ENCODE peak calls at places on chromosomes 16 and 17, in four cellular contexts. One of them, this sample, is unnamed.

GRCh38 chr16:76226011-76226410 is 51.2 kb upstream of the CNTNAP4 start:
- DNase-seq in immature natural killer cell: no peak
- DNase-seq in stimulated activated CD8-positive, alpha-beta memory T cell treated with anti-CD3 and anti-CD28 coated beads, Interleukin-7, amount 100 ng/mL, for 1 hour: no peak
- DNase-seq in cardiac muscle cell: no peak
- DNase-seq in this sample: no peak

GRCh38 chr16:8753411-8754054 is 43.9 kb downstream of the TMEM186 start:
- DNase-seq in stimulated activated CD8-positive, alpha-beta memory T cell treated with anti-CD3 and anti-CD28 coated beads, Interleukin-7, amount 100 ng/mL, for 1 hour: no peak
- DNase-seq in immature natural killer cell: no peak
- DNase-seq in cardiac muscle cell: no peak
- DNase-seq in this sample: peak; percentile 3

GRCh38 chr17:10067446-10068143 is 130.8 kb downstream of the GAS7 start:
- DNase-seq in stimulated activated CD8-positive, alpha-beta memory T cell treated with anti-CD3 and anti-CD28 coated beads, Interleukin-7, amount 100 ng/mL, for 1 hour: no peak
- DNase-seq in cardiac muscle cell: no peak
- DNase-seq in immature natural killer cell: no peak
- DNase-seq in this sample: no peak

GRCh38 chr17:48994548-48995331 is 2.4 kb upstream of the IGF2BP1 start:
- DNase-seq in cardiac muscle cell: no peak
- DNase-seq in stimulated activated CD8-positive, alpha-beta memory T cell treated with anti-CD3 and anti-CD28 coated beads, Interleukin-7, amount 100 ng/mL, for 1 hour: no peak
- DNase-seq in immature natural killer cell: no peak
- DNase-seq in this sample: no peak

GRCh38 chr17:56973520-56973919 is 4.4 kb upstream of the SCPEP1 start:
- DNase-seq in stimulated activated CD8-positive, alpha-beta memory T cell treated with anti-CD3 and anti-CD28 coated beads, Interleukin-7, amount 100 ng/mL, for 1 hour: no peak
- DNase-seq in cardiac muscle cell: no peak
- DNase-seq in immature natural killer cell: no peak
- DNase-seq in this sample: peak; percentile 15

GRCh38 chr17:21376585-21376834 is 353 bp downstream of the KCNJ12 start:
- DNase-seq in stimulated activated CD8-positive, alpha-beta memory T cell treated with anti-CD3 and anti-CD28 coated beads, Interleukin-7, amount 100 ng/mL, for 1 hour: no peak
- DNase-seq in immature natural killer cell: no peak
- DNase-seq in cardiac muscle cell: no peak
- DNase-seq in this sample: no peak

GRCh38 chr16:3754304-3754703 is 37.0 kb upstream of the TRAP1 start:
- DNase-seq in immature natural killer cell: no peak
- DNase-seq in stimulated activated CD8-positive, alpha-beta memory T cell treated with anti-CD3 and anti-CD28 coated beads, Interleukin-7, amount 100 ng/mL, for 1 hour: no peak
- DNase-seq in cardiac muscle cell: no peak
- DNase-seq in this sample: peak; percentile 71

GRCh38 chr17:39688475-39688835 is 598 bp upstream of the PGAP3 start:
- DNase-seq in stimulated activated CD8-positive, alpha-beta memory T cell treated with anti-CD3 and anti-CD28 coated beads, Interleukin-7, amount 100 ng/mL, for 1 hour: no peak
- DNase-seq in cardiac muscle cell: no peak
- DNase-seq in immature natural killer cell: no peak
- DNase-seq in this sample: no peak

GRCh38 chr16:12010388-12011251 is 34.1 kb downstream of the SNX29 start:
- DNase-seq in stimulated activated CD8-positive, alpha-beta memory T cell treated with anti-CD3 and anti-CD28 coated beads, Interleukin-7, amount 100 ng/mL, for 1 hour: no peak
- DNase-seq in cardiac muscle cell: no peak
- DNase-seq in immature natural killer cell: no peak
- DNase-seq in this sample: no peak

GRCh38 chr17:47229535-47230443 is 20.6 kb downstream of the MYL4 start:
- DNase-seq in cardiac muscle cell: peak; percentile 90
- DNase-seq in stimulated activated CD8-positive, alpha-beta memory T cell treated with anti-CD3 and anti-CD28 coated beads, Interleukin-7, amount 100 ng/mL, for 1 hour: peak; percentile 24
- DNase-seq in immature natural killer cell: peak; percentile 59
- DNase-seq in this sample: peak; percentile 96

GRCh38 chr16:3091551-3091950 is 7.5 kb downstream of the ZSCAN10 start:
- DNase-seq in cardiac muscle cell: no peak
- DNase-seq in immature natural killer cell: no peak
- DNase-seq in stimulated activated CD8-positive, alpha-beta memory T cell treated with anti-CD3 and anti-CD28 coated beads, Interleukin-7, amount 100 ng/mL, for 1 hour: no peak
- DNase-seq in this sample: no peak

GRCh38 chr16:79104567-79104966 is 496.0 kb downstream of the MAF start:
- DNase-seq in stimulated activated CD8-positive, alpha-beta memory T cell treated with anti-CD3 and anti-CD28 coated beads, Interleukin-7, amount 100 ng/mL, for 1 hour: no peak
- DNase-seq in cardiac muscle cell: peak; percentile 73
- DNase-seq in immature natural killer cell: no peak
- DNase-seq in this sample: no peak

GRCh38 chr16:88690341-88691128 is 4.2 kb upstream of the SNAI3 start:
- DNase-seq in cardiac muscle cell: no peak
- DNase-seq in immature natural killer cell: no peak
- DNase-seq in stimulated activated CD8-positive, alpha-beta memory T cell treated with anti-CD3 and anti-CD28 coated beads, Interleukin-7, amount 100 ng/mL, for 1 hour: no peak
- DNase-seq in this sample: no peak

GRCh38 chr17:16383216-16383615 is 2.3 kb downstream of the UBB start:
- DNase-seq in stimulated activated CD8-positive, alpha-beta memory T cell treated with anti-CD3 and anti-CD28 coated beads, Interleukin-7, amount 100 ng/mL, for 1 hour: no peak
- DNase-seq in cardiac muscle cell: no peak
- DNase-seq in immature natural killer cell: no peak
- DNase-seq in this sample: no peak

GRCh38 chr16:75591001-75591852 is 25.0 kb downstream of the GABARAPL2 start:
- DNase-seq in stimulated activated CD8-positive, alpha-beta memory T cell treated with anti-CD3 and anti-CD28 coated beads, Interleukin-7, amount 100 ng/mL, for 1 hour: no peak
- DNase-seq in cardiac muscle cell: peak; percentile 72
- DNase-seq in immature natural killer cell: no peak
- DNase-seq in this sample: peak; percentile 95

GRCh38 chr16:22138482-22138881 is 23.8 kb upstream of the SDR42E2 start:
- DNase-seq in stimulated activated CD8-positive, alpha-beta memory T cell treated with anti-CD3 and anti-CD28 coated beads, Interleukin-7, amount 100 ng/mL, for 1 hour: no peak
- DNase-seq in immature natural killer cell: no peak
- DNase-seq in cardiac muscle cell: no peak
- DNase-seq in this sample: no peak

GRCh38 chr16:58011652-58012051 is 10.4 kb downstream of the USB1 start:
- DNase-seq in immature natural killer cell: no peak
- DNase-seq in stimulated activated CD8-positive, alpha-beta memory T cell treated with anti-CD3 and anti-CD28 coated beads, Interleukin-7, amount 100 ng/mL, for 1 hour: no peak
- DNase-seq in cardiac muscle cell: no peak
- DNase-seq in this sample: peak; percentile 81

GRCh38 chr16:85891776-85892166 is 7.2 kb upstream of the IRF8 start:
- DNase-seq in immature natural killer cell: no peak
- DNase-seq in cardiac muscle cell: no peak
- DNase-seq in stimulated activated CD8-positive, alpha-beta memory T cell treated with anti-CD3 and anti-CD28 coated beads, Interleukin-7, amount 100 ng/mL, for 1 hour: no peak
- DNase-seq in this sample: no peak